ENCODE peak calls at places on chromosome 13, in nine cellular contexts. S, Z, U, F, K, O, B, R and G are unnamed samples. For H3K4me1, the result is how much of the 10 kb centered on the place peaks cover.

GRCh38 chr13:93625536-93625935 is 398.9 kb downstream of the GPC6 start:
- DNase-seq in S (no peak), Z (no peak), U (no peak), F (no peak), K (no peak), O (no peak), B (no peak), R (no peak), G (no peak)

GRCh38 chr13:113748101-113748861 is 10.7 kb upstream of the TMEM255B start:
- DNase-seq in S (no peak), Z (no peak), U (no peak), F (no peak), K (no peak), O (no peak), B (no peak), R (peak), G (peak)

GRCh38 chr13:113410472-113411201 is 42.7 kb downstream of the ADPRHL1 start:
- DNase-seq in S (no peak), Z (no peak), U (peak), F (no peak), K (peak), O (no peak), B (peak), R (peak), G (no peak)

GRCh38 chr13:43792456-43792855 is 5.7 kb upstream of the ENOX1 start:
- DNase-seq in S (no peak), Z (no peak), U (no peak), F (no peak), K (no peak), O (no peak), B (no peak), R (no peak), G (no peak)

GRCh38 chr13:74575729-74576125 is 441.5 kb upstream of the KLF12 start:
- DNase-seq in S (no peak), Z (peak), U (peak), F (peak), K (peak), O (peak), B (peak), R (peak), G (peak)

GRCh38 chr13:97226788-97227627 is 4.9 kb downstream of the MBNL2 start:
- DNase-seq in S (peak), Z (peak), U (no peak), F (no peak), K (no peak), O (no peak), B (no peak), R (no peak), G (no peak)

GRCh38 chr13:102580552-102581169 is 16.1 kb upstream of the TPP2 start:
- DNase-seq in S (peak), Z (peak), U (no peak), F (no peak), K (peak), O (peak), B (no peak), R (no peak), G (no peak)

GRCh38 chr13:94764576-94765321 is 52.4 kb upstream of the SOX21 start:
- DNase-seq in S (no peak), Z (no peak), U (no peak), F (no peak), K (no peak), O (no peak), B (no peak), R (no peak), G (no peak)

GRCh38 chr13:41916173-41916954 is 44.5 kb downstream of the VWA8 start:
- DNase-seq in S (peak), Z (no peak), U (no peak), F (no peak), K (peak), O (no peak), B (no peak), R (no peak), G (no peak)

GRCh38 chr13:50724438-50724837 is 119.1 kb downstream of the DLEU7 start:
- DNase-seq in S (no peak), Z (no peak), U (no peak), F (no peak), K (no peak), O (no peak), B (no peak), R (no peak), G (no peak)

GRCh38 chr13:44865722-44866484 is 123.4 kb downstream of the NUFIP1 start:
- DNase-seq in S (no peak), Z (no peak), U (no peak), F (no peak), K (no peak), O (peak), B (no peak), R (no peak), G (no peak)

GRCh38 chr13:93758575-93758974 is 532.0 kb downstream of the GPC6 start:
- DNase-seq in S (no peak), Z (no peak), U (no peak), F (no peak), K (peak), O (no peak), B (no peak), R (no peak), G (no peak)

GRCh38 chr13:61156753-61157152 is 258.9 kb downstream of the PCDH20 start:
- DNase-seq in S (no peak), Z (no peak), U (no peak), F (no peak), K (no peak), O (no peak), B (no peak), R (no peak), G (no peak)

GRCh38 chr13:61162636-61163035 is 253.0 kb downstream of the PCDH20 start:
- DNase-seq in S (no peak), Z (no peak), U (no peak), F (no peak), K (no peak), O (no peak), B (no peak), R (no peak), G (no peak)

DNA sequence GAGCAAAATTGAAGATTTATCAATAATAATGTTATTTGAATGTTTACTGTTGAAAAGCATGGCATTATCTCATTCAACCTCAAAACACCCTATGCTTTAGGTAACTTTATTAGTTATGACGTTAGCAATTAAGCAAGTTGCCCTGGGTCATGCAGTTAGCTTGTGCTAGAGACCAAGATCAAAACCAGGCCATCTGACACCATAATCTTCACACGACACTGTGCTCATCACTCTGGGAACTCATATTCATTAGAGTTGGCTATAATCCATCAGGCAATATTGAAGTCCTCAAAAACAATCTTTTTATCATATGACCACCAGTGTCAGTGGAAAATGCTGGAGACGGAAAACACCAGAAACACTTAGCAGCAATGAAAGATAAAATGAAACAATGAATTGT is 253.5 kb downstream of the PCDH20 start:
- DNase-seq in S (no peak), Z (no peak), U (no peak), F (no peak), K (no peak), O (no peak), B (no peak), R (no peak), G (no peak)
- H3K27ac ChIP-seq in S (no peak), Z (no peak), U (peak), F (peak), K (no peak), O (peak), B (peak), R (no peak), G (peak)

GRCh38 chr13:91032104-91032503 is 315.4 kb upstream of the MIR17HG start:
- DNase-seq in S (no peak), Z (no peak), U (no peak), F (no peak), K (no peak), O (no peak), B (no peak), R (no peak), G (no peak)
- TF ChIP-seq CTCF in S (no peak), Z (no peak), U (no peak), F (no peak), K (no peak), O (no peak), B (no peak), R (no peak), G (no peak)

DNA sequence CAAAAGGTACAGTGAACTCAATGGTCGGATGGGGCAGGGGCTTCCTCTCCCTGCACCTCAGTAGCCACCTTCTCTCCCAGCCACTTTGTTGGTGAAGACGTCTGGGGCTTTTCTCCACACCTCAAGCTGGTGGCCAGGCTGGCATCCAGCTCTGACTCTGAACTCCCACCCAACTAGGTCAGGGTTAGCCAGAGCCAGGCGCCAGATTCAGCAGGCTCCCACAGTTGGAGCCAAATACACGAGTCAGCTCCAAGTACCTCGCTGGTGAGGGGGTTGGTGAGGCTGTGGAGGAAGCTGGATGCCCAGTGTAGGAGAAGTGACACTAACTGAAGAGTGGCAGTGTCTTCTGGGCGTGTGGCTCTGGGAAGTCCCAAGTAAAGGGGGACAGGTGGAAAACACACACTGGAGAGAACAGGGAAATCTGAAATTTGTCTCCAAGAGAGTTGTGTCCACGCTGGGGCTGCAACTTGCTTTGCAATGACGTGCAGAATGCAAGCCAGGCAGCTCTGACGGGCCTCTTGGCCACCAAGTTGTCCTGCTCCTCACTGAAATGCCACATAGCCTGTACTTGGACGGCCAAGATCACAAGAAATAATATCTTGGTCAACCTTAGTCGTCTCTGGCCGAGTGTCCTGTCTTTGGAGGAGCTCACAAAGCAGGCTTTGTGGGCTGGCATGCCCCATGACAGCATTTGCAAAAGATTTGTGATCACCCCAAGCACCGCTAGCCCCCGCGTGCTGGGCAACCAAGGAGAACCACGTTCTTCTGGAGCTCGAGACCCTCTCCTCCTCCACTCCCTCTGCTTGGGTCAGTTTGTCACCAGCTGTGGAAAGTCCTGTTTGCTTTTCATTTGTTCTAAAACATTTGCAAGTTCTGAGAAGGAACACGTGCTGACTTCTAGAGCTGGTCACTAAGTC is 18.1 kb downstream of the SLC7A1 start:
- DNase-seq in S (no peak), Z (peak), U (no peak), F (no peak), K (no peak), O (no peak), B (no peak), R (no peak), G (peak)
- H3K4me1 ChIP-seq in S (under half), Z (under half), U (under half), F (under half), K (under half), O (under half), B (under half), R (under half), G (half or more)

GRCh38 chr13:38419312-38419873 is 69.7 kb downstream of the UFM1 start:
- DNase-seq in S (no peak), Z (no peak), U (no peak), F (no peak), K (no peak), O (no peak), B (no peak), R (no peak), G (no peak)
- H3K27ac ChIP-seq in S (no peak), Z (no peak), U (no peak), F (no peak), K (no peak), O (no peak), B (no peak), R (no peak), G (no peak)

DNA sequence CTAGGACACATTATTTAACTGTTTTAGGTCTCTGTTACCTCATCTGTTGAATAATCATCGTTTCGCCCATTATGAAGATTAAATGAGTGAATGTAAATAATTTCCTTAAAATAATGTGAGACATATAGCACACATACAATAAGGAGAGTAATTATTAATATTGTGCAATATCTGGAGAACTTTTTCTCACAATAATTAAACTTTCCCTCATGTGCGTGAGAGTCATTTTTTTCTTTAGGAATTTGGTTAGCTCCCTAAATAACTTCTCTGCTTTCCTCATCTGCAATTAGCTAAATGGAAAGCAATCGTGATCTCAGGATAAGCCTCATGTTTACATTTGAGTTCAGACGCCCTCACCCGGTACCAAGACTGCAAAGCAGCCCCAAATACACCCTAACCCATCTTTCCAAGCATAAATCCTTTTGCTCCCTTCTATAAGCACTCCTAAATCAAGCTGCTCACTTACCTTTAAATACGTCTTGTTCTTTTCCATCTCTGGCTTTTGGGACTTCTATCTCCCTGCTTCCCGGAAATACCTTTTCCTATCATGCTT is 78.8 kb downstream of the MZT1 start:
- DNase-seq in S (no peak), Z (no peak), U (no peak), F (no peak), K (no peak), O (no peak), B (no peak), R (no peak), G (no peak)
- TF ChIP-seq CTCF in S (no peak), Z (peak), U (no peak), F (no peak), K (peak), O (no peak), B (no peak), R (no peak), G (no peak)

GRCh38 chr13:100646030-100646673 is 28.4 kb downstream of the TMTC4 start:
- DNase-seq in S (no peak), Z (peak), U (no peak), F (no peak), K (peak), O (no peak), B (no peak), R (no peak), G (no peak)
- H3K4me1 ChIP-seq in S (under half), Z (under half), U (under half), F (under half), K (under half), O (under half), B (under half), R (under half), G (under half)

GRCh38 chr13:63636231-63636993 is 2220.8 kb upstream of the PCDH20 start:
- DNase-seq in S (no peak), Z (peak), U (no peak), F (no peak), K (no peak), O (no peak), B (no peak), R (no peak), G (no peak)
- H3K27ac ChIP-seq in S (no peak), Z (no peak), U (no peak), F (no peak), K (no peak), O (no peak), B (no peak), R (no peak), G (no peak)

DNA sequence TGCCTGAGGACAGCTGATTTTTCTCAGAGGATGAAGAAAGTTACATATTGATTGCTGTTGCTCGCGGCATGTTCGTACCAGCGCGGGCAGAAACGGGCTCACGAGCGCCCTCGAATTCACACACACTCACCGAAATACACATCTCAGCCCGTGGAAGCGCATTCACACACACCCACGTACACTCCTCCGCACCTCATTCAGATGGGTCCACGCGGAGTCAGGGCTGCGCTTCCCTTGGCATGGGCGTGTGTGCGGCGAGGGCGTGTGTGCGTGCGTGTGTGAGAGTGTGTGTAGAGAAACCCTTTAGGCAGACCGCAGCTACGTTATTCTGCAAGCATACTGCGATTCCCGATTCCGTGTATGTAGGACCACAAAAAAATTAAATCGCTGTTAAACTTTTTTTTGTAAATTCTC is 2.1 kb upstream of the PCDH17 start:
- DNase-seq in S (no peak), Z (no peak), U (no peak), F (no peak), K (no peak), O (no peak), B (no peak), R (no peak), G (no peak)
- TF ChIP-seq CTCF in S (no peak), Z (peak), U (no peak), F (no peak), K (no peak), O (no peak), B (no peak), R (no peak), G (no peak)

GRCh38 chr13:25901460-25902376 is 150.1 kb downstream of the SHISA2 start:
- DNase-seq in S (peak), Z (no peak), U (no peak), F (no peak), K (peak), O (no peak), B (no peak), R (no peak), G (no peak)

GRCh38 chr13:25898991-25899390 is 152.8 kb downstream of the SHISA2 start:
- DNase-seq in S (no peak), Z (no peak), U (no peak), F (no peak), K (no peak), O (no peak), B (no peak), R (no peak), G (no peak)

GRCh38 chr13:25899952-25900351 is 151.9 kb downstream of the SHISA2 start:
- DNase-seq in S (no peak), Z (no peak), U (no peak), F (no peak), K (no peak), O (no peak), B (no peak), R (no peak), G (no peak)

GRCh38 chr13:25902946-25903345 is 148.9 kb downstream of the SHISA2 start:
- DNase-seq in S (no peak), Z (no peak), U (no peak), F (no peak), K (no peak), O (no peak), B (no peak), R (no peak), G (no peak)

DNA sequence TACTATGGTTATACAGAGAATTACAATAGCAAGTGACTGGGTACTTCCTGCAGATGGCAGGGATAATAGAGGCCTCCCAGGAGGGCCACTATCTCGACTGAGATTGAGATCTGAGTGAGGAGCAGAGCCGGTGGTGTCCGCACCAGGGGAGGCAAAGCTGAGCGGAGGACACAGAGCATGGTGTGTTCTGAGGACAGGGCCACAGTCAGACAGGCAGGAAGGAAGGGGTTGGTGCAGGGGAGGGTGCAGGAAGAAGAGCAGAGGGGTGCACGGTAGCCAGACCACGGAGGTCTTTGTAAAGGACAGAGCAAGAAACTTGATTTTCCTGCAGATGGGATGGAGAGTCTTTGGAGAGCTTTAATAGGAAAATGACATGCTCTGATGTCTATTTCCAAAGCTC is 152.4 kb downstream of the SHISA2 start:
- DNase-seq in S (no peak), Z (no peak), U (no peak), F (no peak), K (no peak), O (no peak), B (no peak), R (no peak), G (no peak)
- H3K4me1 ChIP-seq in S (under half), Z (under half), U (under half), F (under half), K (under half), O (under half), B (under half), R (under half), G (under half)

GRCh38 chr13:99658266-99658991 is 157.2 kb downstream of the TM9SF2 start:
- DNase-seq in S (no peak), Z (peak), U (no peak), F (peak), K (peak), O (peak), B (peak), R (peak), G (peak)

GRCh38 chr13:99659234-99659633 is 158.0 kb downstream of the TM9SF2 start:
- DNase-seq in S (no peak), Z (no peak), U (no peak), F (no peak), K (no peak), O (no peak), B (no peak), R (no peak), G (no peak)

GRCh38 chr13:99657848-99658265 is 156.6 kb downstream of the TM9SF2 start:
- DNase-seq in S (no peak), Z (peak), U (no peak), F (no peak), K (no peak), O (peak), B (peak), R (peak), G (peak)

GRCh38 chr13:99661791-99662190 is 160.5 kb downstream of the TM9SF2 start:
- DNase-seq in S (no peak), Z (peak), U (no peak), F (no peak), K (no peak), O (no peak), B (no peak), R (no peak), G (no peak)

GRCh38 chr13:99660101-99660500 is 158.8 kb downstream of the TM9SF2 start:
- DNase-seq in S (no peak), Z (no peak), U (no peak), F (no peak), K (no peak), O (no peak), B (no peak), R (no peak), G (no peak)
- H3K27ac ChIP-seq in S (no peak), Z (peak), U (no peak), F (no peak), K (no peak), O (no peak), B (no peak), R (no peak), G (no peak)